ENCODE peak calls at places on chromosomes 6 and 20, in six cellular contexts. One of them, this sample, is unnamed.
A peak's percentile ranks its signal among the peaks of the same experiment; 100 is the strongest.

GRCh38 chr20:10171864-10172751 is 46.5 kb upstream of the SNAP25 start:
- DNase-seq in CD8-positive, alpha-beta T cell: peak; percentile 4
- DNase-seq in SJSA1: peak; percentile 87
- DNase-seq in brain microvascular endothelial cell: peak; percentile 4
- DNase-seq in colonic mucosa: peak; percentile 36
- DNase-seq in right lobe of liver: peak; percentile 60
- DNase-seq in this sample: peak; percentile 15

GRCh38 chr20:57522380-57522973 is 2.5 kb downstream of the CTCFL start:
- DNase-seq in brain microvascular endothelial cell: no peak
- DNase-seq in right lobe of liver: no peak
- DNase-seq in CD8-positive, alpha-beta T cell: no peak
- DNase-seq in SJSA1: no peak
- DNase-seq in colonic mucosa: no peak
- DNase-seq in this sample: no peak

GRCh38 chr20:21141825-21142224 is 15.9 kb downstream of the KIZ start:
- DNase-seq in SJSA1: no peak
- DNase-seq in CD8-positive, alpha-beta T cell: no peak
- DNase-seq in colonic mucosa: no peak
- DNase-seq in right lobe of liver: no peak
- DNase-seq in brain microvascular endothelial cell: no peak
- DNase-seq in this sample: no peak

GRCh38 chr6:54194067-54194466 is 82.8 kb downstream of the MLIP start:
- DNase-seq in SJSA1: no peak
- DNase-seq in colonic mucosa: no peak
- DNase-seq in CD8-positive, alpha-beta T cell: no peak
- DNase-seq in brain microvascular endothelial cell: peak; percentile 37
- DNase-seq in right lobe of liver: no peak
- DNase-seq in this sample: no peak

GRCh38 chr20:56762829-56763228 is 133.7 kb downstream of the TFAP2C start:
- DNase-seq in CD8-positive, alpha-beta T cell: no peak
- DNase-seq in colonic mucosa: no peak
- DNase-seq in right lobe of liver: no peak
- DNase-seq in SJSA1: no peak
- DNase-seq in brain microvascular endothelial cell: no peak
- DNase-seq in this sample: no peak

GRCh38 chr20:21089421-21089820 is 16.7 kb downstream of the LINC00237 start:
- DNase-seq in SJSA1: no peak
- DNase-seq in brain microvascular endothelial cell: no peak
- DNase-seq in CD8-positive, alpha-beta T cell: no peak
- DNase-seq in colonic mucosa: no peak
- DNase-seq in right lobe of liver: no peak
- DNase-seq in this sample: no peak

GRCh38 chr6:138666636-138667035 is 106.9 kb upstream of the CCDC28A start:
- DNase-seq in brain microvascular endothelial cell: peak; percentile 25
- DNase-seq in CD8-positive, alpha-beta T cell: no peak
- DNase-seq in colonic mucosa: no peak
- DNase-seq in SJSA1: no peak
- DNase-seq in right lobe of liver: no peak
- DNase-seq in this sample: no peak

GRCh38 chr6:156437084-156437879 is 339.9 kb upstream of the ARID1B start:
- DNase-seq in SJSA1: no peak
- DNase-seq in brain microvascular endothelial cell: no peak
- DNase-seq in right lobe of liver: no peak
- DNase-seq in CD8-positive, alpha-beta T cell: no peak
- DNase-seq in colonic mucosa: peak; percentile 45
- DNase-seq in this sample: no peak

GRCh38 chr6:130632288-130632687 is 194.9 kb upstream of the SMLR1 start:
- DNase-seq in right lobe of liver: no peak
- DNase-seq in CD8-positive, alpha-beta T cell: no peak
- DNase-seq in brain microvascular endothelial cell: peak; percentile 32
- DNase-seq in colonic mucosa: no peak
- DNase-seq in SJSA1: no peak
- DNase-seq in this sample: no peak

GRCh38 chr6:6610031-6610591 is 21.6 kb downstream of the LY86 start:
- DNase-seq in CD8-positive, alpha-beta T cell: peak; percentile 43
- DNase-seq in right lobe of liver: no peak
- DNase-seq in brain microvascular endothelial cell: no peak
- DNase-seq in SJSA1: no peak
- DNase-seq in colonic mucosa: no peak
- DNase-seq in this sample: no peak

GRCh38 chr6:40054186-40054585 is 119.9 kb upstream of the MOCS1 start:
- DNase-seq in brain microvascular endothelial cell: no peak
- DNase-seq in CD8-positive, alpha-beta T cell: no peak
- DNase-seq in colonic mucosa: no peak
- DNase-seq in SJSA1: no peak
- DNase-seq in right lobe of liver: no peak
- DNase-seq in this sample: no peak

GRCh38 chr6:132270745-132271414 is 130.4 kb downstream of the MOXD1 start:
- DNase-seq in brain microvascular endothelial cell: no peak
- DNase-seq in SJSA1: no peak
- DNase-seq in colonic mucosa: no peak
- DNase-seq in right lobe of liver: no peak
- DNase-seq in CD8-positive, alpha-beta T cell: no peak
- DNase-seq in this sample: no peak

GRCh38 chr6:89411269-89412070 is 603 bp downstream of the RRAGD start:
- DNase-seq in brain microvascular endothelial cell: no peak
- DNase-seq in colonic mucosa: peak; percentile 25
- DNase-seq in CD8-positive, alpha-beta T cell: peak; percentile 16
- DNase-seq in right lobe of liver: peak; percentile 63
- DNase-seq in SJSA1: peak; percentile 40
- DNase-seq in this sample: peak; percentile 19

GRCh38 chr6:170236131-170236851 is 54.6 kb downstream of the DLL1 start:
- DNase-seq in SJSA1: no peak
- DNase-seq in colonic mucosa: no peak
- DNase-seq in CD8-positive, alpha-beta T cell: no peak
- DNase-seq in right lobe of liver: peak; percentile 27
- DNase-seq in brain microvascular endothelial cell: no peak
- DNase-seq in this sample: no peak

GRCh38 chr6:36703982-36704381 is 6.4 kb downstream of the RAB44 start:
- DNase-seq in right lobe of liver: peak; percentile 40
- DNase-seq in colonic mucosa: no peak
- DNase-seq in brain microvascular endothelial cell: no peak
- DNase-seq in CD8-positive, alpha-beta T cell: no peak
- DNase-seq in SJSA1: no peak
- DNase-seq in this sample: no peak

GRCh38 chr6:87483929-87484328 is 11.2 kb downstream of the SLC35A1 start:
- DNase-seq in right lobe of liver: no peak
- DNase-seq in SJSA1: peak; percentile 76
- DNase-seq in colonic mucosa: no peak
- DNase-seq in CD8-positive, alpha-beta T cell: peak; percentile 15
- DNase-seq in brain microvascular endothelial cell: peak; percentile 40
- DNase-seq in this sample: peak; percentile 18

GRCh38 chr6:108942556-108943492 is 94.6 kb downstream of the ARMC2 start:
- DNase-seq in right lobe of liver: no peak
- DNase-seq in colonic mucosa: no peak
- DNase-seq in brain microvascular endothelial cell: no peak
- DNase-seq in SJSA1: no peak
- DNase-seq in CD8-positive, alpha-beta T cell: peak; percentile 55
- DNase-seq in this sample: no peak

GRCh38 chr6:110404602-110405001 is 10.8 kb downstream of the DDO start:
- DNase-seq in right lobe of liver: no peak
- DNase-seq in brain microvascular endothelial cell: no peak
- DNase-seq in colonic mucosa: no peak
- DNase-seq in CD8-positive, alpha-beta T cell: no peak
- DNase-seq in SJSA1: no peak
- DNase-seq in this sample: no peak

GRCh38 chr20:341682-342081 is 5.2 kb upstream of the NRSN2 start:
- DNase-seq in SJSA1: peak; percentile 72
- DNase-seq in right lobe of liver: no peak
- DNase-seq in CD8-positive, alpha-beta T cell: no peak
- DNase-seq in brain microvascular endothelial cell: peak; percentile 96
- DNase-seq in colonic mucosa: peak; percentile 43
- DNase-seq in this sample: no peak

GRCh38 chr6:155195903-155196302 is 67.9 kb upstream of the CLDN20 start:
- DNase-seq in brain microvascular endothelial cell: no peak
- DNase-seq in CD8-positive, alpha-beta T cell: no peak
- DNase-seq in SJSA1: no peak
- DNase-seq in colonic mucosa: no peak
- DNase-seq in right lobe of liver: no peak
- DNase-seq in this sample: no peak

GRCh38 chr20:1619861-1620444 is at the start of gene SIRPB1:
- DNase-seq in colonic mucosa: no peak
- DNase-seq in CD8-positive, alpha-beta T cell: no peak
- DNase-seq in SJSA1: no peak
- DNase-seq in brain microvascular endothelial cell: no peak
- DNase-seq in right lobe of liver: no peak
- DNase-seq in this sample: no peak

GRCh38 chr6:72738091-72738490 is 116.2 kb downstream of the KCNQ5 start:
- DNase-seq in CD8-positive, alpha-beta T cell: no peak
- DNase-seq in colonic mucosa: no peak
- DNase-seq in SJSA1: no peak
- DNase-seq in brain microvascular endothelial cell: no peak
- DNase-seq in right lobe of liver: no peak
- DNase-seq in this sample: no peak

GRCh38 chr20:48630342-48631075 is 197.3 kb downstream of the PREX1 start:
- DNase-seq in CD8-positive, alpha-beta T cell: no peak
- DNase-seq in SJSA1: no peak
- DNase-seq in right lobe of liver: no peak
- DNase-seq in brain microvascular endothelial cell: no peak
- DNase-seq in colonic mucosa: no peak
- DNase-seq in this sample: no peak

GRCh38 chr6:110456694-110457093 is 19.7 kb downstream of the SLC22A16 start:
- DNase-seq in right lobe of liver: no peak
- DNase-seq in CD8-positive, alpha-beta T cell: no peak
- DNase-seq in colonic mucosa: no peak
- DNase-seq in SJSA1: no peak
- DNase-seq in brain microvascular endothelial cell: no peak
- DNase-seq in this sample: no peak

GRCh38 chr20:48238326-48238725 is 453.0 kb upstream of the SULF2 start:
- DNase-seq in CD8-positive, alpha-beta T cell: no peak
- DNase-seq in SJSA1: no peak
- DNase-seq in colonic mucosa: no peak
- DNase-seq in right lobe of liver: no peak
- DNase-seq in brain microvascular endothelial cell: peak; percentile 8
- DNase-seq in this sample: no peak

GRCh38 chr6:120872262-120872578 is 462.1 kb downstream of the TBC1D32 start:
- DNase-seq in SJSA1: no peak
- DNase-seq in colonic mucosa: no peak
- DNase-seq in right lobe of liver: no peak
- DNase-seq in CD8-positive, alpha-beta T cell: no peak
- DNase-seq in brain microvascular endothelial cell: no peak
- DNase-seq in this sample: no peak

GRCh38 chr6:120875900-120876299 is 458.4 kb downstream of the TBC1D32 start:
- DNase-seq in colonic mucosa: no peak
- DNase-seq in CD8-positive, alpha-beta T cell: no peak
- DNase-seq in brain microvascular endothelial cell: no peak
- DNase-seq in right lobe of liver: no peak
- DNase-seq in SJSA1: no peak
- DNase-seq in this sample: no peak

GRCh38 chr6:120873125-120873865 is 461.0 kb downstream of the TBC1D32 start:
- DNase-seq in SJSA1: no peak
- DNase-seq in colonic mucosa: no peak
- DNase-seq in right lobe of liver: no peak
- DNase-seq in CD8-positive, alpha-beta T cell: no peak
- DNase-seq in brain microvascular endothelial cell: no peak
- DNase-seq in this sample: no peak

GRCh38 chr6:120876405-120876804 is 457.9 kb downstream of the TBC1D32 start:
- DNase-seq in right lobe of liver: no peak
- DNase-seq in brain microvascular endothelial cell: no peak
- DNase-seq in colonic mucosa: no peak
- DNase-seq in CD8-positive, alpha-beta T cell: no peak
- DNase-seq in SJSA1: no peak
- DNase-seq in this sample: no peak

GRCh38 chr6:120874422-120874821 is 459.9 kb downstream of the TBC1D32 start:
- DNase-seq in CD8-positive, alpha-beta T cell: no peak
- DNase-seq in colonic mucosa: no peak
- DNase-seq in SJSA1: no peak
- DNase-seq in brain microvascular endothelial cell: no peak
- DNase-seq in right lobe of liver: no peak
- DNase-seq in this sample: no peak
- H3K27me3 ChIP-seq in CD8-positive, alpha-beta T cell: no peaks in the 10 kb centered on the region
- H3K27me3 ChIP-seq in colonic mucosa: no peaks in the 10 kb centered on the region
- H3K27me3 ChIP-seq in SJSA1: no peaks in the 10 kb centered on the region
- H3K27me3 ChIP-seq in brain microvascular endothelial cell: no peaks in the 10 kb centered on the region
- H3K27me3 ChIP-seq in right lobe of liver: no peaks in the 10 kb centered on the region
- H3K27me3 ChIP-seq in this sample: no peaks in the 10 kb centered on the region

DNA sequence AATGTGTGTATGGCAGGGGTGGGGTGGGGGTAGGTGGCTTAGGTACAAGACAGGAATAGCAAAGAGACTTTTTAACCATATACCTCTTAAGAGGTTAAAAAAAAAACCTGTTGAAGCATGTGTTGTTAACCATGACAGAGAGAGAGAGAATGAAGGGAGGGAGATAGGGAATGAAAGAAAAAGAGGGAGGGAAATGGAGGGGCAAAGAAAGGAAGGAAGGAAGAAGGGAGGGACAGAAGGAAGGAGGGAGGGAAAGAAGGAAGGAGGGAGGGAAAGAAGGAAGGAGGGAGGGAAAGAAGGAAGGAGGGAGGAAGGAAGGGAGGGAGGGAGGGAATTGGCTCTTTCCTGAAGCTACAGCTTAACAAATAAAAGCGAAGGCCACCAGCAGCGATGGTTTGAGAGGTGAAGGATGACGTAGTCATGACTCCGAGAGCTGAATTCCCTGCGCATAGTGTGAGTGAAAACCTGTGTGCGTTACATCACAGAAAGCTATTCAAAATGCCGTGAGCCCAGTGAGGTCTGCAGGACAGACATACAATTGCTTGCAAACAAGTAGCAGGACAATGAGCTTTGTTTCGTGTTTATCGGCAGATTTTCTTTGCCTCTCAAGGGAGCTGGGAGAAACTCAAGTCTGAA is 88.6 kb upstream of the NEDD9 start:
- DNase-seq in SJSA1: no peak
- DNase-seq in right lobe of liver: no peak
- DNase-seq in colonic mucosa: no peak
- DNase-seq in brain microvascular endothelial cell: no peak
- DNase-seq in CD8-positive, alpha-beta T cell: no peak
- DNase-seq in this sample: no peak
- H3K27me3 ChIP-seq in SJSA1: no peaks in the 10 kb centered on the region
- H3K27me3 ChIP-seq in right lobe of liver: no peaks in the 10 kb centered on the region
- H3K27me3 ChIP-seq in colonic mucosa: no peaks in the 10 kb centered on the region
- H3K27me3 ChIP-seq in brain microvascular endothelial cell: no peaks in the 10 kb centered on the region
- H3K27me3 ChIP-seq in CD8-positive, alpha-beta T cell: no peaks in the 10 kb centered on the region
- H3K27me3 ChIP-seq in this sample: no peaks in the 10 kb centered on the region

GRCh38 chr6:127069659-127070279 is 48.7 kb upstream of the RSPO3 start:
- DNase-seq in CD8-positive, alpha-beta T cell: no peak
- DNase-seq in right lobe of liver: no peak
- DNase-seq in colonic mucosa: no peak
- DNase-seq in brain microvascular endothelial cell: peak; percentile 14
- DNase-seq in SJSA1: no peak
- DNase-seq in this sample: no peak
- H3K27me3 ChIP-seq in CD8-positive, alpha-beta T cell: no peaks in the 10 kb centered on the region
- H3K27me3 ChIP-seq in right lobe of liver: no peaks in the 10 kb centered on the region
- H3K27me3 ChIP-seq in colonic mucosa: no peaks in the 10 kb centered on the region
- H3K27me3 ChIP-seq in brain microvascular endothelial cell: no peaks in the 10 kb centered on the region
- H3K27me3 ChIP-seq in SJSA1: no peaks in the 10 kb centered on the region
- H3K27me3 ChIP-seq in this sample: no peaks in the 10 kb centered on the region

GRCh38 chr6:133854633-133855598 is 34.0 kb upstream of the TCF21 start:
- DNase-seq in SJSA1: no peak
- DNase-seq in colonic mucosa: no peak
- DNase-seq in right lobe of liver: no peak
- DNase-seq in brain microvascular endothelial cell: no peak
- DNase-seq in CD8-positive, alpha-beta T cell: no peak
- DNase-seq in this sample: no peak
- H3K27me3 ChIP-seq in SJSA1: no peaks in the 10 kb centered on the region
- H3K27me3 ChIP-seq in colonic mucosa: peaks cover 23% of the 10 kb centered on the region
- H3K27me3 ChIP-seq in right lobe of liver: peaks cover 28% of the 10 kb centered on the region
- H3K27me3 ChIP-seq in brain microvascular endothelial cell: peaks cover 29% of the 10 kb centered on the region
- H3K27me3 ChIP-seq in CD8-positive, alpha-beta T cell: peaks cover 13% of the 10 kb centered on the region
- H3K27me3 ChIP-seq in this sample: peaks cover 65% of the 10 kb centered on the region

This sample was measured in heart right ventricle.